ENCODE peak calls at places on chromosome 11, in nine cellular contexts. U is bronchial epithelial cell; V is foreskin melanocyte; G is stimulated activated CD4-positive, alpha-beta T cell treated with anti-CD3 and anti-CD28 coated beads, Interleukin-2, amount 100 ng/mL, for 24 hours; W is activated gamma-delta T cell treated with anti-CD3 and anti-CD28 coated beads, Interleukin-2, amount 50 U/mL, for 16 hours; I is HuH-7; H is activated naive CD4-positive, alpha-beta T cell treated with Interleukin-2 at 50 U/mL for 16 hours; M is ACHN; K is brain pericyte. T is an unnamed sample.

GRCh38 chr11:62450543-62451242 is 31.9 kb downstream of the SCGB1A1 start:
- DNase-seq in H (no peak), G (no peak), M (no peak), W (no peak), U (no peak), I (no peak), V (no peak), K (no peak), T (no peak)

GRCh38 chr11:16809901-16810668 is 71.6 kb downstream of the C11orf58 start:
- DNase-seq in W (no peak), H (no peak), U (peak; percentile 87), V (no peak), I (no peak), K (no peak), M (peak; percentile 11), G (no peak), T (no peak)

GRCh38 chr11:82494988-82495432 is 238.7 kb downstream of the FAM181B start:
- DNase-seq in V (peak; percentile 6), M (peak; percentile 16), U (peak; percentile 21), I (peak; percentile 30), K (no peak), G (no peak), H (no peak), W (no peak), T (no peak)

GRCh38 chr11:88508808-88509581 is 171.5 kb upstream of the CTSC start:
- DNase-seq in K (no peak), V (no peak), H (peak; percentile 18), W (no peak), I (no peak), G (peak; percentile 45), U (no peak), M (peak; percentile 61), T (no peak)

GRCh38 chr11:12995211-12995610 is 13.9 kb upstream of the RASSF10 start:
- DNase-seq in V (no peak), U (no peak), K (no peak), H (no peak), I (no peak), W (no peak), M (no peak), G (no peak), T (no peak)

GRCh38 chr11:134292661-134293060 is 16.5 kb downstream of the GLB1L3 start:
- DNase-seq in V (no peak), H (no peak), K (no peak), M (no peak), I (no peak), W (no peak), G (no peak), U (no peak), T (no peak)

GRCh38 chr11:113873241-113873626 is 2.1 kb downstream of the USP28 start:
- DNase-seq in K (no peak), G (no peak), U (no peak), V (no peak), I (no peak), M (no peak), W (no peak), H (no peak), T (no peak)

GRCh38 chr11:44763111-44763820 is 36.5 kb downstream of the TSPAN18 start:
- DNase-seq in W (no peak), H (no peak), V (peak; percentile 52), G (no peak), M (peak; percentile 21), U (peak; percentile 21), K (no peak), I (no peak), T (no peak)

GRCh38 chr11:115078461-115079438 is 400.4 kb downstream of the NXPE2 start:
- DNase-seq in H (no peak), W (no peak), M (no peak), U (no peak), I (no peak), G (no peak), K (no peak), V (no peak), T (no peak)

GRCh38 chr11:128772814-128773213 is 78.9 kb downstream of the FLI1 start:
- DNase-seq in K (no peak), H (peak; percentile 49), I (no peak), G (peak; percentile 38), V (no peak), W (peak; percentile 45), M (no peak), U (no peak), T (peak; percentile 61)

GRCh38 chr11:119713361-119714040 is 15.5 kb downstream of the NECTIN1 start:
- DNase-seq in U (no peak), M (peak; percentile 12), W (no peak), G (no peak), K (no peak), V (no peak), H (no peak), I (no peak), T (no peak)